ENCODE peak calls at places on chromosomes 11 and 22, in eight cellular contexts. H is esophagus squamous epithelium, R is ovary, V is body of pancreas, E is AG04450, T is tibial artery, L is cardiac fibroblast, U is A549. I is an unnamed sample.

GRCh38 chr11:125166347-125166841 is 1.8 kb downstream of the PKNOX2 start:
- DNase-seq in H (no peak), R (peak), L (peak), E (no peak), T (peak), V (peak), U (no peak), I (peak)

GRCh38 chr22:26124991-26125725 is 44.1 kb upstream of the SEZ6L start:
- DNase-seq in H (no peak), T (no peak), R (no peak), U (no peak), V (no peak), L (no peak), E (no peak), I (no peak)

GRCh38 chr11:2092956-2093412 is 46.2 kb downstream of the IGF2 start:
- DNase-seq in V (peak), E (no peak), L (peak), U (no peak), R (no peak), T (peak), H (no peak), I (peak)

GRCh38 chr11:104830080-104830479 is 68.2 kb downstream of the CASP12 start:
- DNase-seq in E (no peak), V (no peak), T (no peak), U (no peak), R (no peak), L (peak), H (no peak), I (peak)

GRCh38 chr22:49294656-49295464 is 532.8 kb downstream of the BRD1 start:
- DNase-seq in E (no peak), T (peak), V (no peak), R (no peak), H (no peak), U (no peak), L (no peak), I (no peak)

GRCh38 chr11:96338910-96339703 is 3.9 kb downstream of the MAML2 start:
- DNase-seq in L (peak), V (no peak), R (peak), H (no peak), U (no peak), T (peak), E (no peak), I (peak)

GRCh38 chr11:75313457-75314272 is 37.8 kb downstream of the ARRB1 start:
- DNase-seq in L (peak), E (no peak), R (peak), U (no peak), H (no peak), V (peak), T (peak), I (peak)

GRCh38 chr11:70568504-70569172 is 170.3 kb downstream of the CTTN start:
- DNase-seq in T (peak), V (no peak), U (no peak), E (no peak), L (peak), R (peak), H (no peak), I (peak)

GRCh38 chr22:19691721-19692341 is 22.5 kb upstream of the SEPTIN5 start:
- DNase-seq in E (peak), H (no peak), V (no peak), R (no peak), U (peak), L (peak), T (no peak), I (peak)

GRCh38 chr22:40420341-40421081 is 50.1 kb downstream of the SGSM3 start:
- DNase-seq in L (no peak), R (no peak), E (no peak), H (no peak), V (no peak), T (no peak), U (no peak), I (no peak)

GRCh38 chr11:32431657-32432056 is 3.7 kb downstream of the WT1 start:
- DNase-seq in E (no peak), U (no peak), V (no peak), R (no peak), H (no peak), T (no peak), L (no peak), I (no peak)

GRCh38 chr11:64762277-64762915 is 2.6 kb upstream of the PYGM start:
- DNase-seq in R (no peak), U (no peak), V (peak), L (no peak), T (peak), H (no peak), E (no peak), I (no peak)
- TF ChIP-seq CTCF in R (no peak), U (no peak), V (no peak), L (no peak), T (no peak), H (no peak), E (no peak), I (no peak)

GRCh38 chr22:17083811-17084540 is 824 bp upstream of the IL17RA start:
- DNase-seq in V (no peak), R (peak), H (no peak), U (no peak), T (peak), E (no peak), L (no peak), I (no peak)
- H3K4me3 ChIP-seq in V (no peak), R (peak), H (peak), U (peak), T (peak), E (peak), L (peak), I (peak)

GRCh38 chr11:134498326-134499139 is 86.5 kb upstream of the B3GAT1 start:
- DNase-seq in U (no peak), T (no peak), L (no peak), E (no peak), V (no peak), H (no peak), R (no peak), I (no peak)
- TF ChIP-seq CTCF in U (no peak), T (no peak), L (no peak), E (no peak), V (no peak), H (no peak), R (no peak), I (no peak)

DNA sequence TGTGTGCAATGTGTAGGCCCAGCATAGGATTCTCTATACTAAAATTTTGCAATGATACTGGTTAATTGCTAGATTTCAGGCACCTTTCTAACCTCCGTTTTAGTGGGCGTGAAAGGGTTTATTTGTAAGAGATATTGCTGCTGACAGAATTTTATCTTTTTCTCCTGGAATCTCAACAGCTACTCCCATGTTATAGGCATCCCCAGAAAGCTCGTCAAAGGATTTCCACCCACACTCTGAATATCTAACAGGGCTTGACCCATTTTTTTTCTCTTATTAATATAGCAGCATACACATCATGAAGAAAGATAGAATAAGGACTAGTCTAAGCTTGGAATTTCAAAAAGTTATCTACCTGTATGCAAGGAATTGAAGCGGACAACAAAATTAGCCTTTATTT is 124.5 kb downstream of the METTL15 start:
- DNase-seq in L (no peak), T (no peak), H (no peak), E (no peak), R (no peak), V (no peak), U (no peak), I (no peak)
- H3K4me3 ChIP-seq in L (no peak), T (no peak), H (no peak), E (no peak), R (no peak), V (no peak), U (no peak), I (no peak)

I was measured in fibroblast of pulmonary artery.